ENCODE peak calls at places on chromosome 13, in six cellular contexts. E is SK-N-MC, O is brain pericyte, Z is GM19239, Q is endothelial cell, F is AML-193. I is an unnamed sample.

GRCh38 chr13:49240017-49240416 is 7.7 kb upstream of the CDADC1 start:
- DNase-seq in Q (peak), E (no peak), F (peak), O (no peak), Z (no peak), I (no peak)

GRCh38 chr13:109738298-109738746 is 48.1 kb downstream of the IRS2 start:
- DNase-seq in Z (no peak), Q (no peak), F (no peak), O (no peak), E (no peak), I (no peak)

GRCh38 chr13:39516140-39516539 is 86.9 kb downstream of the LHFPL6 start:
- DNase-seq in F (no peak), Z (no peak), O (no peak), Q (no peak), E (no peak), I (no peak)

GRCh38 chr13:27036236-27036981 is 135.2 kb downstream of the USP12 start:
- DNase-seq in O (no peak), Z (no peak), E (no peak), F (no peak), Q (no peak), I (no peak)

GRCh38 chr13:66036024-66036614 is 1194.0 kb downstream of the PCDH9 start:
- DNase-seq in O (no peak), E (no peak), F (no peak), Z (no peak), Q (no peak), I (no peak)

GRCh38 chr13:110250258-110250891 is 56.6 kb downstream of the COL4A1 start:
- DNase-seq in E (no peak), F (no peak), Q (no peak), Z (no peak), O (peak), I (no peak)

GRCh38 chr13:76380436-76381065 is 505.7 kb downstream of the KCTD12 start:
- DNase-seq in Z (no peak), Q (no peak), F (no peak), O (no peak), E (no peak), I (no peak)

GRCh38 chr13:109790951-109791605 is 4.7 kb upstream of the IRS2 start:
- DNase-seq in O (no peak), Q (no peak), E (no peak), F (peak), Z (no peak), I (peak)

GRCh38 chr13:113553541-113554332 is 30.8 kb upstream of the TFDP1 start:
- DNase-seq in Z (no peak), F (no peak), O (no peak), E (no peak), Q (no peak), I (no peak)

GRCh38 chr13:36445806-36446423 is 13.6 kb downstream of the CCNA1 start:
- DNase-seq in O (no peak), E (no peak), Z (no peak), Q (no peak), F (no peak), I (no peak)

GRCh38 chr13:30798776-30799625 is 63.7 kb downstream of the ALOX5AP start:
- DNase-seq in Z (no peak), F (no peak), Q (no peak), O (no peak), E (peak), I (no peak)

GRCh38 chr13:68810660-68811059 is 1297.0 kb upstream of the ATXN8OS start:
- DNase-seq in E (no peak), F (no peak), O (no peak), Q (no peak), Z (no peak), I (no peak)

GRCh38 chr13:39509616-39510015 is 93.4 kb downstream of the LHFPL6 start:
- DNase-seq in Z (no peak), E (no peak), F (no peak), Q (no peak), O (no peak), I (no peak)

GRCh38 chr13:43031881-43032280 is 8.5 kb downstream of the DNAJC15 start:
- DNase-seq in E (no peak), Z (no peak), F (no peak), Q (no peak), O (no peak), I (no peak)

GRCh38 chr13:99004931-99005330 is 27.1 kb upstream of the DOCK9 start:
- DNase-seq in Z (no peak), F (no peak), Q (no peak), O (no peak), E (no peak), I (no peak)

GRCh38 chr13:29861694-29862110 is 11.3 kb upstream of the UBL3 start:
- DNase-seq in O (no peak), Z (no peak), Q (no peak), E (no peak), F (no peak), I (no peak)

GRCh38 chr13:94280357-94280756 is 199.1 kb downstream of the DCT start:
- DNase-seq in F (no peak), Q (no peak), Z (no peak), O (no peak), E (no peak), I (no peak)

GRCh38 chr13:23321534-23322241 is 111.8 kb downstream of the SACS start:
- DNase-seq in Z (peak), Q (no peak), O (peak), E (no peak), F (no peak), I (no peak)

GRCh38 chr13:71674776-71675352 is 192.1 kb downstream of the DACH1 start:
- DNase-seq in E (no peak), Q (no peak), F (no peak), Z (no peak), O (no peak), I (no peak)

GRCh38 chr13:112652512-112653458 is 37.1 kb upstream of the ATP11A start:
- DNase-seq in E (no peak), O (no peak), F (no peak), Q (no peak), Z (no peak), I (no peak)

GRCh38 chr13:32381539-32381938 is 46.4 kb downstream of the N4BP2L1 start:
- DNase-seq in Z (no peak), O (no peak), Q (peak), F (peak), E (no peak), I (no peak)

GRCh38 chr13:61988810-61989209 is 573.2 kb upstream of the PCDH20 start:
- DNase-seq in Z (no peak), O (no peak), E (no peak), F (no peak), Q (no peak), I (no peak)

GRCh38 chr13:26653310-26653709 is 95.8 kb downstream of the WASF3 start:
- DNase-seq in O (no peak), F (no peak), E (no peak), Z (no peak), Q (no peak), I (no peak)

GRCh38 chr13:59356607-59357006 is 807.1 kb downstream of the DIAPH3 start:
- DNase-seq in E (no peak), O (peak), Q (no peak), Z (no peak), F (peak), I (no peak)

GRCh38 chr13:30904043-30904442 is 2.0 kb upstream of the MEDAG start:
- DNase-seq in Z (no peak), E (no peak), F (no peak), O (no peak), Q (no peak), I (no peak)

GRCh38 chr13:79225487-79226232 is 180.4 kb downstream of the RBM26 start:
- DNase-seq in E (no peak), O (no peak), Z (no peak), F (no peak), Q (no peak), I (no peak)

GRCh38 chr13:30047154-30047874 is 196.9 kb upstream of the UBL3 start:
- DNase-seq in Q (no peak), E (no peak), Z (no peak), F (no peak), O (no peak), I (no peak)

GRCh38 chr13:19153782-19154450 is 27.7 kb downstream of the TUBA3C start:
- DNase-seq in E (no peak), Z (no peak), F (no peak), Q (no peak), O (no peak), I (peak)

GRCh38 chr13:58950911-58951310 is 1212.8 kb downstream of the DIAPH3 start:
- DNase-seq in F (no peak), Q (no peak), Z (no peak), O (no peak), E (no peak), I (no peak)

GRCh38 chr13:71867101-71867814 is at the start of gene DACH1:
- DNase-seq in F (peak), Z (peak), E (no peak), O (peak), Q (peak), I (no peak)

GRCh38 chr13:58712191-58712590 is 1080.6 kb downstream of the PCDH17 start:
- DNase-seq in Q (no peak), F (no peak), O (no peak), Z (no peak), E (no peak), I (no peak)

GRCh38 chr13:29707876-29708543 is 112.5 kb upstream of the SLC7A1 start:
- DNase-seq in F (peak), O (no peak), Z (peak), Q (peak), E (no peak), I (peak)

GRCh38 chr13:44274838-44275237 is 98.8 kb upstream of the SERP2 start:
- DNase-seq in Z (no peak), O (no peak), E (no peak), Q (no peak), F (no peak), I (no peak)

GRCh38 chr13:46577656-46578589 is 25.0 kb downstream of the LRCH1 start:
- DNase-seq in Z (no peak), E (no peak), Q (no peak), O (no peak), F (no peak), I (no peak)

GRCh38 chr13:101544979-101545378 is 92.5 kb downstream of the ITGBL1 start:
- DNase-seq in O (no peak), F (no peak), Q (no peak), E (no peak), Z (no peak), I (no peak)

GRCh38 chr13:31172535-31172934 is 10.8 kb upstream of the HSPH1 start:
- DNase-seq in O (no peak), F (no peak), Z (no peak), E (no peak), Q (no peak), I (no peak)

GRCh38 chr13:42794572-42795275 is 13.3 kb downstream of the FAM216B start:
- DNase-seq in Q (no peak), E (no peak), F (no peak), Z (no peak), O (no peak), I (no peak)

GRCh38 chr13:20702530-20702929 is 969 bp upstream of the IL17D start:
- DNase-seq in F (no peak), O (no peak), Q (no peak), Z (no peak), E (no peak), I (no peak)

GRCh38 chr13:24943136-24943535 is 152.8 kb upstream of the PABPC3 start:
- DNase-seq in Z (no peak), Q (no peak), F (no peak), E (no peak), O (no peak), I (no peak)